ENCODE peak calls at places on chromosomes 12 and 14, in six cellular contexts. One of them, this sample, is unnamed.

GRCh38 chr12:75660805-75661404 is 149.5 kb upstream of the KRR1 start:
- DNase-seq in MM.1S: no peak
- DNase-seq in GM23248: peak
- DNase-seq in SK-N-SH: no peak
- DNase-seq in PC-3: peak
- DNase-seq in neural progenitor cell: no peak
- DNase-seq in this sample: peak

GRCh38 chr14:50910495-50911420 is 33.5 kb downstream of the PYGL start:
- DNase-seq in neural progenitor cell: no peak
- DNase-seq in PC-3: no peak
- DNase-seq in GM23248: no peak
- DNase-seq in MM.1S: no peak
- DNase-seq in SK-N-SH: no peak
- DNase-seq in this sample: no peak

GRCh38 chr14:64329149-64329548 is 35.0 kb upstream of the ESR2 start:
- DNase-seq in neural progenitor cell: no peak
- DNase-seq in PC-3: no peak
- DNase-seq in GM23248: no peak
- DNase-seq in SK-N-SH: no peak
- DNase-seq in MM.1S: no peak
- DNase-seq in this sample: no peak

GRCh38 chr12:11823043-11823442 is 173.6 kb downstream of the ETV6 start:
- DNase-seq in MM.1S: no peak
- DNase-seq in PC-3: no peak
- DNase-seq in neural progenitor cell: no peak
- DNase-seq in SK-N-SH: no peak
- DNase-seq in GM23248: peak
- DNase-seq in this sample: no peak

GRCh38 chr14:77660754-77661153 is 44.3 kb upstream of the SPTLC2 start:
- DNase-seq in SK-N-SH: peak
- DNase-seq in neural progenitor cell: peak
- DNase-seq in GM23248: no peak
- DNase-seq in MM.1S: no peak
- DNase-seq in PC-3: no peak
- DNase-seq in this sample: no peak

GRCh38 chr12:6868211-6869048 is 1.1 kb downstream of the TPI1 start:
- DNase-seq in SK-N-SH: no peak
- DNase-seq in GM23248: peak
- DNase-seq in MM.1S: no peak
- DNase-seq in PC-3: no peak
- DNase-seq in neural progenitor cell: peak
- DNase-seq in this sample: no peak

GRCh38 chr14:34713681-34714319 is 593 bp downstream of the CFL2 start:
- DNase-seq in PC-3: peak
- DNase-seq in SK-N-SH: no peak
- DNase-seq in GM23248: peak
- DNase-seq in neural progenitor cell: peak
- DNase-seq in MM.1S: no peak
- DNase-seq in this sample: no peak

GRCh38 chr14:26896447-26896846 is 298.6 kb upstream of the NOVA1 start:
- DNase-seq in GM23248: peak
- DNase-seq in MM.1S: no peak
- DNase-seq in SK-N-SH: no peak
- DNase-seq in neural progenitor cell: no peak
- DNase-seq in PC-3: peak
- DNase-seq in this sample: no peak

GRCh38 chr12:4242595-4242994 is 31.0 kb upstream of the CCND2 start:
- DNase-seq in GM23248: no peak
- DNase-seq in neural progenitor cell: no peak
- DNase-seq in SK-N-SH: no peak
- DNase-seq in MM.1S: no peak
- DNase-seq in PC-3: no peak
- DNase-seq in this sample: no peak

GRCh38 chr14:21382886-21383847 is 652 bp downstream of the SUPT16H start:
- DNase-seq in neural progenitor cell: peak
- DNase-seq in SK-N-SH: peak
- DNase-seq in GM23248: peak
- DNase-seq in MM.1S: peak
- DNase-seq in PC-3: peak
- DNase-seq in this sample: no peak

GRCh38 chr14:36070056-36071043 is 106.2 kb downstream of the PTCSC3 start:
- DNase-seq in MM.1S: peak
- DNase-seq in SK-N-SH: peak
- DNase-seq in GM23248: peak
- DNase-seq in PC-3: peak
- DNase-seq in neural progenitor cell: peak
- DNase-seq in this sample: peak

GRCh38 chr12:123990512-123990911 is 17.5 kb downstream of the ZNF664 start:
- DNase-seq in SK-N-SH: no peak
- DNase-seq in GM23248: peak
- DNase-seq in MM.1S: no peak
- DNase-seq in PC-3: no peak
- DNase-seq in neural progenitor cell: no peak
- DNase-seq in this sample: no peak

DNA sequence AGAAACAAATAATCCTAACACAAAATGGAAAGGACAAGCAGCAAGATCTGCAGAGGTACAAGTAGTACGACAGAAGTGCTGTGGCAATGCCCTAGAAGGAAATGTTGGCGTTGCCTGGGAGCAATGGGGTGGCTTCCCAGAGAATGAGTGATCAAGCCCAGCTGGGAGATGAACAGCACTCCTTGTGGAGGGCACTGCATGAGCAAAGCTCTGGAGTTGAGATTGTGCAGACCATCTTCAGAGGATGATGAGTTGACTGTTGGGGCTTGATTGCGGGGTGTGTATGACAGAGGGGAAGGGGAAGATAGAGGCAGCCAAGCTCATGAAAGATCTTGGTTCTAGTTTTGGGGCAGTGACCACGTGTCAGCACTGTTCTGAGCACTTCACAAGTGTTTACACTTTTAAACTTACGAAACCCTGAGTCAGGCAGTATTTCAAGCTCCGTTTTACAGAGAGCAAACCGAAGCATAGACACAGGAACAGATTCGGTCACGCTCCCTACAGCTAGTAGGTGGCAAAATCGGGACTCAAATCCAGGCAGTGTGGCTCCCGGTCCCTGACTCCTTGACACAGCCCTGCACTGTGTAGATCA is 127.2 kb upstream of the LHX5 start:
- DNase-seq in SK-N-SH: no peak
- DNase-seq in neural progenitor cell: no peak
- DNase-seq in PC-3: no peak
- DNase-seq in MM.1S: no peak
- DNase-seq in GM23248: no peak
- DNase-seq in this sample: no peak
- H3K27ac ChIP-seq in SK-N-SH: no peak
- H3K27ac ChIP-seq in neural progenitor cell: no peak
- H3K27ac ChIP-seq in PC-3: no peak
- H3K27ac ChIP-seq in MM.1S: no peak
- H3K27ac ChIP-seq in GM23248: no peak
- H3K27ac ChIP-seq in this sample: no peak

GRCh38 chr12:58365087-58365390 is 423.7 kb downstream of the ATP23 start:
- DNase-seq in GM23248: no peak
- DNase-seq in PC-3: no peak
- DNase-seq in SK-N-SH: no peak
- DNase-seq in MM.1S: no peak
- DNase-seq in neural progenitor cell: no peak
- DNase-seq in this sample: no peak
- H3K9ac ChIP-seq in GM23248: no peak
- H3K9ac ChIP-seq in PC-3: peak
- H3K9ac ChIP-seq in SK-N-SH: peak
- H3K9ac ChIP-seq in MM.1S: no peak
- H3K9ac ChIP-seq in neural progenitor cell: no peak
- H3K9ac ChIP-seq in this sample: no peak

GRCh38 chr14:57845802-57846531 is 19.9 kb downstream of the SLC35F4 start:
- DNase-seq in SK-N-SH: no peak
- DNase-seq in GM23248: peak
- DNase-seq in PC-3: peak
- DNase-seq in neural progenitor cell: no peak
- DNase-seq in MM.1S: no peak
- DNase-seq in this sample: no peak
- TF ChIP-seq EZH2phosphoT487 in SK-N-SH: no peak
- TF ChIP-seq EZH2phosphoT487 in GM23248: no peak
- TF ChIP-seq EZH2phosphoT487 in PC-3: no peak
- TF ChIP-seq EZH2phosphoT487 in neural progenitor cell: no peak
- TF ChIP-seq EZH2phosphoT487 in MM.1S: no peak
- TF ChIP-seq EZH2phosphoT487 in this sample: no peak

GRCh38 chr14:56488306-56488705 is 91.3 kb upstream of the TMEM260 start:
- DNase-seq in PC-3: no peak
- DNase-seq in MM.1S: no peak
- DNase-seq in GM23248: no peak
- DNase-seq in neural progenitor cell: no peak
- DNase-seq in SK-N-SH: no peak
- DNase-seq in this sample: no peak
- H3K27ac ChIP-seq in PC-3: no peak
- H3K27ac ChIP-seq in MM.1S: no peak
- H3K27ac ChIP-seq in GM23248: peak
- H3K27ac ChIP-seq in neural progenitor cell: no peak
- H3K27ac ChIP-seq in SK-N-SH: no peak
- H3K27ac ChIP-seq in this sample: no peak

GRCh38 chr12:9736931-9737705 is 4.2 kb upstream of the CLECL1 start:
- DNase-seq in MM.1S: no peak
- DNase-seq in SK-N-SH: no peak
- DNase-seq in GM23248: no peak
- DNase-seq in neural progenitor cell: no peak
- DNase-seq in PC-3: no peak
- DNase-seq in this sample: no peak

GRCh38 chr12:9742665-9743064 is 9.8 kb upstream of the CLECL1 start:
- DNase-seq in MM.1S: peak
- DNase-seq in GM23248: no peak
- DNase-seq in PC-3: no peak
- DNase-seq in neural progenitor cell: no peak
- DNase-seq in SK-N-SH: no peak
- DNase-seq in this sample: no peak

GRCh38 chr12:9745191-9745590 is 12.3 kb upstream of the CLECL1 start:
- DNase-seq in GM23248: no peak
- DNase-seq in neural progenitor cell: peak
- DNase-seq in MM.1S: no peak
- DNase-seq in SK-N-SH: no peak
- DNase-seq in PC-3: no peak
- DNase-seq in this sample: no peak

GRCh38 chr12:9740109-9740750 is 7.3 kb upstream of the CLECL1 start:
- DNase-seq in MM.1S: no peak
- DNase-seq in PC-3: no peak
- DNase-seq in GM23248: no peak
- DNase-seq in neural progenitor cell: no peak
- DNase-seq in SK-N-SH: no peak
- DNase-seq in this sample: no peak

GRCh38 chr12:9741726-9742125 is 8.8 kb upstream of the CLECL1 start:
- DNase-seq in neural progenitor cell: no peak
- DNase-seq in SK-N-SH: no peak
- DNase-seq in GM23248: no peak
- DNase-seq in PC-3: no peak
- DNase-seq in MM.1S: peak
- DNase-seq in this sample: no peak
- H3K9ac ChIP-seq in neural progenitor cell: no peak
- H3K9ac ChIP-seq in SK-N-SH: no peak
- H3K9ac ChIP-seq in GM23248: no peak
- H3K9ac ChIP-seq in PC-3: no peak
- H3K9ac ChIP-seq in MM.1S: peak
- H3K9ac ChIP-seq in this sample: no peak

GRCh38 chr14:99755068-99755405 is 38.2 kb upstream of the EML1 start:
- DNase-seq in PC-3: peak
- DNase-seq in SK-N-SH: no peak
- DNase-seq in MM.1S: no peak
- DNase-seq in neural progenitor cell: no peak
- DNase-seq in GM23248: no peak
- DNase-seq in this sample: no peak

GRCh38 chr14:99751539-99752485 is 41.4 kb upstream of the EML1 start:
- DNase-seq in MM.1S: no peak
- DNase-seq in PC-3: peak
- DNase-seq in neural progenitor cell: no peak
- DNase-seq in SK-N-SH: no peak
- DNase-seq in GM23248: peak
- DNase-seq in this sample: no peak

GRCh38 chr14:99752486-99753121 is 40.6 kb upstream of the EML1 start:
- DNase-seq in MM.1S: no peak
- DNase-seq in neural progenitor cell: no peak
- DNase-seq in PC-3: peak
- DNase-seq in SK-N-SH: no peak
- DNase-seq in GM23248: peak
- DNase-seq in this sample: no peak

GRCh38 chr14:99754141-99755067 is 38.8 kb upstream of the EML1 start:
- DNase-seq in neural progenitor cell: peak
- DNase-seq in SK-N-SH: no peak
- DNase-seq in GM23248: peak
- DNase-seq in MM.1S: no peak
- DNase-seq in PC-3: peak
- DNase-seq in this sample: no peak

GRCh38 chr14:99753225-99754140 is 39.7 kb upstream of the EML1 start:
- DNase-seq in MM.1S: no peak
- DNase-seq in neural progenitor cell: peak
- DNase-seq in GM23248: peak
- DNase-seq in PC-3: no peak
- DNase-seq in SK-N-SH: no peak
- DNase-seq in this sample: no peak
- TF ChIP-seq EZH2phosphoT487 in MM.1S: no peak
- TF ChIP-seq EZH2phosphoT487 in neural progenitor cell: no peak
- TF ChIP-seq EZH2phosphoT487 in GM23248: no peak
- TF ChIP-seq EZH2phosphoT487 in PC-3: no peak
- TF ChIP-seq EZH2phosphoT487 in SK-N-SH: no peak
- TF ChIP-seq EZH2phosphoT487 in this sample: no peak

GRCh38 chr14:67853748-67854147 is 34.2 kb downstream of the RAD51B start:
- DNase-seq in SK-N-SH: no peak
- DNase-seq in MM.1S: no peak
- DNase-seq in PC-3: no peak
- DNase-seq in GM23248: no peak
- DNase-seq in neural progenitor cell: no peak
- DNase-seq in this sample: no peak
- H3K27ac ChIP-seq in SK-N-SH: no peak
- H3K27ac ChIP-seq in MM.1S: no peak
- H3K27ac ChIP-seq in PC-3: no peak
- H3K27ac ChIP-seq in GM23248: no peak
- H3K27ac ChIP-seq in neural progenitor cell: no peak
- H3K27ac ChIP-seq in this sample: no peak